ENCODE peak calls at places on chromosomes 3 and 15, in eight cellular contexts. One of them, this sample, is unnamed. For H3K4me1, the result is how much of the 10 kb centered on the place peaks cover.

GRCh38 chr15:63156708-63157065 is 590 bp downstream of the RPS27L start:
- DNase-seq in transverse colon: peak
- DNase-seq in ovary: peak
- DNase-seq in body of pancreas: peak
- DNase-seq in hepatocyte: peak
- DNase-seq in H1: no peak
- DNase-seq in psoas muscle: no peak
- DNase-seq in astrocyte: peak
- DNase-seq in this sample: peak

GRCh38 chr15:22974745-22975144 is 5.4 kb downstream of the CYFIP1 start:
- DNase-seq in transverse colon: no peak
- DNase-seq in ovary: no peak
- DNase-seq in body of pancreas: no peak
- DNase-seq in hepatocyte: no peak
- DNase-seq in H1: no peak
- DNase-seq in psoas muscle: no peak
- DNase-seq in astrocyte: no peak
- DNase-seq in this sample: no peak

GRCh38 chr3:53516339-53516738 is 21.9 kb downstream of the CACNA1D start:
- DNase-seq in transverse colon: no peak
- DNase-seq in ovary: no peak
- DNase-seq in body of pancreas: no peak
- DNase-seq in hepatocyte: no peak
- DNase-seq in H1: no peak
- DNase-seq in psoas muscle: no peak
- DNase-seq in astrocyte: no peak
- DNase-seq in this sample: no peak

GRCh38 chr3:81550415-81550814 is 211.0 kb downstream of the GBE1 start:
- DNase-seq in transverse colon: no peak
- DNase-seq in ovary: no peak
- DNase-seq in body of pancreas: no peak
- DNase-seq in hepatocyte: no peak
- DNase-seq in H1: no peak
- DNase-seq in psoas muscle: no peak
- DNase-seq in astrocyte: peak
- DNase-seq in this sample: no peak

GRCh38 chr15:63473999-63474809 is 30.2 kb upstream of the USP3 start:
- DNase-seq in transverse colon: peak
- DNase-seq in ovary: no peak
- DNase-seq in body of pancreas: peak
- DNase-seq in hepatocyte: peak
- DNase-seq in H1: no peak
- DNase-seq in psoas muscle: no peak
- DNase-seq in astrocyte: peak
- DNase-seq in this sample: no peak

GRCh38 chr15:52441846-52442245 is 86.8 kb downstream of the MYO5A start:
- DNase-seq in transverse colon: no peak
- DNase-seq in ovary: no peak
- DNase-seq in body of pancreas: no peak
- DNase-seq in hepatocyte: no peak
- DNase-seq in H1: no peak
- DNase-seq in psoas muscle: no peak
- DNase-seq in astrocyte: peak
- DNase-seq in this sample: no peak

GRCh38 chr15:70410371-70410975 is 312.8 kb upstream of the TLE3 start:
- DNase-seq in transverse colon: no peak
- DNase-seq in ovary: no peak
- DNase-seq in body of pancreas: no peak
- DNase-seq in hepatocyte: peak
- DNase-seq in H1: no peak
- DNase-seq in psoas muscle: no peak
- DNase-seq in astrocyte: no peak
- DNase-seq in this sample: no peak

GRCh38 chr15:78620021-78620838 is 566 bp downstream of the CHRNA3 start:
- DNase-seq in transverse colon: no peak
- DNase-seq in ovary: no peak
- DNase-seq in body of pancreas: no peak
- DNase-seq in hepatocyte: peak
- DNase-seq in H1: peak
- DNase-seq in psoas muscle: no peak
- DNase-seq in astrocyte: no peak
- DNase-seq in this sample: no peak

GRCh38 chr3:102400142-102400541 is 34.7 kb upstream of the ZPLD1 start:
- DNase-seq in transverse colon: no peak
- DNase-seq in ovary: no peak
- DNase-seq in body of pancreas: no peak
- DNase-seq in hepatocyte: no peak
- DNase-seq in H1: no peak
- DNase-seq in psoas muscle: no peak
- DNase-seq in astrocyte: peak
- DNase-seq in this sample: no peak

GRCh38 chr15:61736792-61737191 is 323.5 kb downstream of the VPS13C start:
- DNase-seq in transverse colon: no peak
- DNase-seq in ovary: no peak
- DNase-seq in body of pancreas: no peak
- DNase-seq in hepatocyte: no peak
- DNase-seq in H1: no peak
- DNase-seq in psoas muscle: no peak
- DNase-seq in astrocyte: no peak
- DNase-seq in this sample: no peak

GRCh38 chr15:68650901-68651709 is 72.3 kb downstream of the CORO2B start:
- DNase-seq in transverse colon: peak
- DNase-seq in ovary: peak
- DNase-seq in body of pancreas: peak
- DNase-seq in hepatocyte: peak
- DNase-seq in H1: peak
- DNase-seq in psoas muscle: peak
- DNase-seq in astrocyte: no peak
- DNase-seq in this sample: no peak

GRCh38 chr15:57502116-57502515 is 89.6 kb upstream of the MYZAP start:
- DNase-seq in transverse colon: no peak
- DNase-seq in ovary: no peak
- DNase-seq in body of pancreas: no peak
- DNase-seq in hepatocyte: no peak
- DNase-seq in H1: no peak
- DNase-seq in psoas muscle: no peak
- DNase-seq in astrocyte: no peak
- DNase-seq in this sample: no peak

GRCh38 chr3:88986834-88987233 is 120.6 kb upstream of the EPHA3 start:
- DNase-seq in transverse colon: no peak
- DNase-seq in ovary: no peak
- DNase-seq in body of pancreas: no peak
- DNase-seq in hepatocyte: no peak
- DNase-seq in H1: no peak
- DNase-seq in psoas muscle: no peak
- DNase-seq in astrocyte: peak
- DNase-seq in this sample: no peak

GRCh38 chr3:129057249-129057648 is 3.3 kb upstream of the GP9 start:
- DNase-seq in transverse colon: no peak
- DNase-seq in ovary: no peak
- DNase-seq in body of pancreas: no peak
- DNase-seq in hepatocyte: no peak
- DNase-seq in H1: no peak
- DNase-seq in psoas muscle: no peak
- DNase-seq in astrocyte: no peak
- DNase-seq in this sample: no peak

GRCh38 chr15:71658827-71659729 is 151.3 kb upstream of the NR2E3 start:
- DNase-seq in transverse colon: no peak
- DNase-seq in ovary: no peak
- DNase-seq in body of pancreas: no peak
- DNase-seq in hepatocyte: no peak
- DNase-seq in H1: no peak
- DNase-seq in psoas muscle: no peak
- DNase-seq in astrocyte: no peak
- DNase-seq in this sample: no peak

GRCh38 chr3:171758109-171758508 is 52.2 kb downstream of the PLD1 start:
- DNase-seq in transverse colon: no peak
- DNase-seq in ovary: no peak
- DNase-seq in body of pancreas: no peak
- DNase-seq in hepatocyte: no peak
- DNase-seq in H1: no peak
- DNase-seq in psoas muscle: no peak
- DNase-seq in astrocyte: no peak
- DNase-seq in this sample: no peak

GRCh38 chr15:38021259-38021658 is 86.8 kb downstream of the TMCO5A start:
- DNase-seq in transverse colon: no peak
- DNase-seq in ovary: no peak
- DNase-seq in body of pancreas: no peak
- DNase-seq in hepatocyte: no peak
- DNase-seq in H1: no peak
- DNase-seq in psoas muscle: no peak
- DNase-seq in astrocyte: no peak
- DNase-seq in this sample: no peak

GRCh38 chr3:18378218-18378617 is 46.9 kb downstream of the SATB1 start:
- DNase-seq in transverse colon: no peak
- DNase-seq in ovary: no peak
- DNase-seq in body of pancreas: no peak
- DNase-seq in hepatocyte: no peak
- DNase-seq in H1: no peak
- DNase-seq in psoas muscle: no peak
- DNase-seq in astrocyte: no peak
- DNase-seq in this sample: no peak

GRCh38 chr3:151015762-151016161 is 43.2 kb upstream of the CLRN1 start:
- DNase-seq in transverse colon: no peak
- DNase-seq in ovary: no peak
- DNase-seq in body of pancreas: no peak
- DNase-seq in hepatocyte: no peak
- DNase-seq in H1: no peak
- DNase-seq in psoas muscle: no peak
- DNase-seq in astrocyte: no peak
- DNase-seq in this sample: no peak

GRCh38 chr3:5787863-5788488 is 600.5 kb downstream of the EDEM1 start:
- DNase-seq in transverse colon: peak
- DNase-seq in ovary: peak
- DNase-seq in body of pancreas: no peak
- DNase-seq in hepatocyte: peak
- DNase-seq in H1: peak
- DNase-seq in psoas muscle: no peak
- DNase-seq in astrocyte: no peak
- DNase-seq in this sample: peak

GRCh38 chr3:147730311-147730710 is 321.1 kb downstream of the ZIC1 start:
- DNase-seq in transverse colon: no peak
- DNase-seq in ovary: no peak
- DNase-seq in body of pancreas: no peak
- DNase-seq in hepatocyte: no peak
- DNase-seq in H1: no peak
- DNase-seq in psoas muscle: no peak
- DNase-seq in astrocyte: no peak
- DNase-seq in this sample: no peak

GRCh38 chr3:134333522-134334181 is 40.6 kb downstream of the AMOTL2 start:
- DNase-seq in transverse colon: no peak
- DNase-seq in ovary: no peak
- DNase-seq in body of pancreas: no peak
- DNase-seq in hepatocyte: peak
- DNase-seq in H1: no peak
- DNase-seq in psoas muscle: no peak
- DNase-seq in astrocyte: peak
- DNase-seq in this sample: peak
- H3K4me1 ChIP-seq in transverse colon: under half
- H3K4me1 ChIP-seq in ovary: under half
- H3K4me1 ChIP-seq in body of pancreas: under half
- H3K4me1 ChIP-seq in hepatocyte: under half
- H3K4me1 ChIP-seq in H1: under half
- H3K4me1 ChIP-seq in psoas muscle: under half
- H3K4me1 ChIP-seq in astrocyte: half or more
- H3K4me1 ChIP-seq in this sample: half or more

DNA sequence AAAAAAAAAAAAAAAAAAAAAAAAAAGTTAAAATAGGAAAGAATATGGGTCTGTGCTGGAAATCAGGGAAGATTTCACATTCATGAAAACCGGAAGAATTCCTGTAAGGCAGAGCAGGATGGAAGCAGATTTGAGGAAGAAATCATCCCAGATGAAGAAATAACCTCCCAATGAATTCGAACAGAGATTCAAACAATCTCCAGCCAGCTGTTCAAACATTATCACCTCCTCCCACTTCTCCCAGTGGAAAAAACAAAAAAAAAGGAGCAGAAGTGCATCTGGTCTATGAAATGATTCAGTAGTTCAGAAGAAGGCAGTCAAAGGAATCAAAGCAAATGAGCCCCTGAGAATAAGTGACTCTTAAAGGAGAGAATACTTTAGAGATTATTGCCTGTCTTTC is 33.1 kb downstream of the CP start:
- DNase-seq in transverse colon: no peak
- DNase-seq in ovary: no peak
- DNase-seq in body of pancreas: no peak
- DNase-seq in hepatocyte: no peak
- DNase-seq in H1: no peak
- DNase-seq in psoas muscle: no peak
- DNase-seq in astrocyte: no peak
- DNase-seq in this sample: no peak
- TF ChIP-seq CTCF in transverse colon: no peak
- TF ChIP-seq CTCF in ovary: no peak
- TF ChIP-seq CTCF in body of pancreas: no peak
- TF ChIP-seq CTCF in hepatocyte: no peak
- TF ChIP-seq CTCF in H1: no peak
- TF ChIP-seq CTCF in psoas muscle: no peak
- TF ChIP-seq CTCF in astrocyte: no peak
- TF ChIP-seq CTCF in this sample: no peak

GRCh38 chr3:11288021-11288491 is 15.9 kb downstream of the ATG7 start:
- DNase-seq in transverse colon: no peak
- DNase-seq in ovary: no peak
- DNase-seq in body of pancreas: no peak
- DNase-seq in hepatocyte: no peak
- DNase-seq in H1: no peak
- DNase-seq in psoas muscle: no peak
- DNase-seq in astrocyte: peak
- DNase-seq in this sample: no peak
- H3K27ac ChIP-seq in transverse colon: peak
- H3K27ac ChIP-seq in ovary: peak
- H3K27ac ChIP-seq in body of pancreas: no peak
- H3K27ac ChIP-seq in hepatocyte: peak
- H3K27ac ChIP-seq in H1: no peak
- H3K27ac ChIP-seq in psoas muscle: peak
- H3K27ac ChIP-seq in astrocyte: peak
- H3K27ac ChIP-seq in this sample: peak

GRCh38 chr15:67067161-67067853 is 1.9 kb downstream of the SMAD3 start:
- DNase-seq in transverse colon: no peak
- DNase-seq in ovary: no peak
- DNase-seq in body of pancreas: no peak
- DNase-seq in hepatocyte: no peak
- DNase-seq in H1: no peak
- DNase-seq in psoas muscle: no peak
- DNase-seq in astrocyte: no peak
- DNase-seq in this sample: no peak

GRCh38 chr15:67070150-67070549 is 4.7 kb downstream of the SMAD3 start:
- DNase-seq in transverse colon: no peak
- DNase-seq in ovary: no peak
- DNase-seq in body of pancreas: no peak
- DNase-seq in hepatocyte: no peak
- DNase-seq in H1: no peak
- DNase-seq in psoas muscle: no peak
- DNase-seq in astrocyte: no peak
- DNase-seq in this sample: no peak

GRCh38 chr15:67070892-67071664 is 5.7 kb downstream of the SMAD3 start:
- DNase-seq in transverse colon: no peak
- DNase-seq in ovary: no peak
- DNase-seq in body of pancreas: no peak
- DNase-seq in hepatocyte: no peak
- DNase-seq in H1: no peak
- DNase-seq in psoas muscle: no peak
- DNase-seq in astrocyte: no peak
- DNase-seq in this sample: no peak

GRCh38 chr15:67067930-67068542 is 2.6 kb downstream of the SMAD3 start:
- DNase-seq in transverse colon: no peak
- DNase-seq in ovary: no peak
- DNase-seq in body of pancreas: no peak
- DNase-seq in hepatocyte: no peak
- DNase-seq in H1: no peak
- DNase-seq in psoas muscle: no peak
- DNase-seq in astrocyte: no peak
- DNase-seq in this sample: no peak

GRCh38 chr15:67068724-67069400 is 3.5 kb downstream of the SMAD3 start:
- DNase-seq in transverse colon: no peak
- DNase-seq in ovary: no peak
- DNase-seq in body of pancreas: no peak
- DNase-seq in hepatocyte: no peak
- DNase-seq in H1: no peak
- DNase-seq in psoas muscle: no peak
- DNase-seq in astrocyte: no peak
- DNase-seq in this sample: no peak
- H3K4me1 ChIP-seq in transverse colon: under half
- H3K4me1 ChIP-seq in ovary: under half
- H3K4me1 ChIP-seq in body of pancreas: half or more
- H3K4me1 ChIP-seq in hepatocyte: under half
- H3K4me1 ChIP-seq in H1: under half
- H3K4me1 ChIP-seq in psoas muscle: half or more
- H3K4me1 ChIP-seq in astrocyte: under half
- H3K4me1 ChIP-seq in this sample: under half